ENCODE peak calls at places on chromosomes 12 and 14, in five cellular contexts. V, X, L, O and P are unnamed samples.

GRCh38 chr14:54175298-54175942 is 218.8 kb upstream of the BMP4 start:
- DNase-seq in X (peak), V (peak), O (peak), L (no peak), P (peak)

GRCh38 chr12:108403952-108404351 is 64.8 kb upstream of the CMKLR1 start:
- DNase-seq in L (no peak), X (no peak), O (no peak), V (no peak), P (no peak)

GRCh38 chr14:61925732-61926445 is 163.7 kb downstream of the SNAPC1 start:
- DNase-seq in V (no peak), O (no peak), X (no peak), L (no peak), P (no peak)

GRCh38 chr14:100790785-100791667 is 34.9 kb upstream of the MEG3 start:
- DNase-seq in V (no peak), X (no peak), O (no peak), L (no peak), P (no peak)

GRCh38 chr14:65101631-65102440 is 481 bp downstream of the MAX start:
- DNase-seq in X (no peak), O (no peak), V (peak), L (peak), P (peak)

GRCh38 chr12:88417531-88417930 is 162.7 kb downstream of the KITLG start:
- DNase-seq in V (no peak), L (no peak), X (no peak), O (peak), P (no peak)

GRCh38 chr12:65524666-65525065 is 246.2 kb downstream of the MSRB3 start:
- DNase-seq in L (no peak), V (no peak), X (peak), O (no peak), P (no peak)

GRCh38 chr12:87428701-87429277 is 600.4 kb downstream of the C12orf50 start:
- DNase-seq in V (no peak), L (no peak), X (no peak), O (no peak), P (no peak)

GRCh38 chr14:65222434-65222833 is 120.1 kb upstream of the MAX start:
- DNase-seq in L (peak), X (no peak), V (peak), O (peak), P (no peak)